ENCODE peak calls at places on chromosomes 7 and 10, in nine cellular contexts. C is A549, Y is NB4, Q is spleen, B is right lobe of liver, A is stomach, P is tibial nerve, S is GM12891, Z is gastrocnemius medialis. D is an unnamed sample.

GRCh38 chr7:43244232-43244631 is 131.8 kb downstream of the HECW1 start:
- DNase-seq in C (no peak), Y (no peak), Q (no peak), B (no peak), A (no peak), P (no peak), S (no peak), Z (no peak), D (no peak)

GRCh38 chr7:151607464-151607867 is 87.8 kb upstream of the RHEB start:
- DNase-seq in C (no peak), Y (peak), Q (no peak), B (no peak), A (no peak), P (no peak), S (no peak), Z (no peak), D (no peak)

GRCh38 chr10:110175406-110175805 is 32.0 kb upstream of the MXI1 start:
- DNase-seq in C (no peak), Y (no peak), Q (no peak), B (no peak), A (peak), P (no peak), S (no peak), Z (no peak), D (peak)

GRCh38 chr7:3682028-3682712 is 381.1 kb downstream of the SDK1 start:
- DNase-seq in C (no peak), Y (no peak), Q (no peak), B (no peak), A (no peak), P (no peak), S (no peak), Z (no peak), D (no peak)

GRCh38 chr7:113367187-113367586 is 248.8 kb upstream of the SMIM30 start:
- DNase-seq in C (no peak), Y (no peak), Q (no peak), B (no peak), A (no peak), P (no peak), S (no peak), Z (no peak), D (no peak)

GRCh38 chr7:90994601-90995000 is 269.6 kb upstream of the FZD1 start:
- DNase-seq in C (no peak), Y (peak), Q (no peak), B (no peak), A (no peak), P (no peak), S (no peak), Z (no peak), D (no peak)

GRCh38 chr7:35253182-35253679 is 669 bp downstream of the TBX20 start:
- DNase-seq in C (peak), Y (no peak), Q (no peak), B (no peak), A (no peak), P (no peak), S (no peak), Z (no peak), D (no peak)

GRCh38 chr10:13272164-13272571 is 27.7 kb downstream of the PHYH start:
- DNase-seq in C (no peak), Y (no peak), Q (no peak), B (peak), A (no peak), P (peak), S (no peak), Z (peak), D (no peak)

GRCh38 chr7:17302575-17303142 is 4.2 kb downstream of the AHR start:
- DNase-seq in C (no peak), Y (peak), Q (no peak), B (no peak), A (no peak), P (no peak), S (no peak), Z (no peak), D (peak)

GRCh38 chr7:116327751-116328150 is 117.4 kb downstream of the TES start:
- DNase-seq in C (no peak), Y (no peak), Q (no peak), B (no peak), A (no peak), P (no peak), S (no peak), Z (no peak), D (no peak)

GRCh38 chr7:88835147-88835728 is 39.7 kb upstream of the TEX47 start:
- DNase-seq in C (no peak), Y (peak), Q (no peak), B (no peak), A (no peak), P (peak), S (no peak), Z (no peak), D (peak)

GRCh38 chr10:101018600-101019439 is 12.1 kb downstream of the PDZD7 start:
- DNase-seq in C (peak), Y (peak), Q (peak), B (peak), A (peak), P (peak), S (peak), Z (peak), D (peak)

GRCh38 chr10:84783386-84783785 is 455.0 kb downstream of the CCSER2 start:
- DNase-seq in C (peak), Y (peak), Q (no peak), B (no peak), A (no peak), P (peak), S (peak), Z (no peak), D (peak)

GRCh38 chr10:91907914-91908357 is 1.4 kb downstream of the FGFBP3 start:
- DNase-seq in C (peak), Y (no peak), Q (no peak), B (no peak), A (no peak), P (no peak), S (no peak), Z (no peak), D (peak)

GRCh38 chr10:48780341-48780740 is 95.7 kb downstream of the WDFY4 start:
- DNase-seq in C (no peak), Y (no peak), Q (no peak), B (no peak), A (no peak), P (no peak), S (no peak), Z (no peak), D (no peak)

GRCh38 chr7:114415054-114415997 is 711 bp downstream of the FOXP2 start:
- DNase-seq in C (no peak), Y (no peak), Q (no peak), B (peak), A (no peak), P (no peak), S (no peak), Z (no peak), D (no peak)

GRCh38 chr10:78614267-78614666 is 454.5 kb upstream of the ZMIZ1 start:
- DNase-seq in C (no peak), Y (no peak), Q (no peak), B (no peak), A (no peak), P (no peak), S (no peak), Z (no peak), D (no peak)

GRCh38 chr7:22584179-22584578 is 84.2 kb upstream of the STEAP1B start:
- DNase-seq in C (no peak), Y (no peak), Q (no peak), B (no peak), A (no peak), P (no peak), S (no peak), Z (no peak), D (no peak)

GRCh38 chr10:70931168-70931805 is 42.9 kb upstream of the PCBD1 start:
- DNase-seq in C (no peak), Y (no peak), Q (no peak), B (no peak), A (no peak), P (no peak), S (no peak), Z (no peak), D (no peak)

GRCh38 chr10:6618340-6618739 is 38.3 kb upstream of the PRKCQ start:
- DNase-seq in C (no peak), Y (no peak), Q (no peak), B (peak), A (no peak), P (no peak), S (no peak), Z (no peak), D (no peak)

GRCh38 chr7:3285652-3286051 is 15.4 kb upstream of the SDK1 start:
- DNase-seq in C (no peak), Y (no peak), Q (no peak), B (no peak), A (no peak), P (no peak), S (no peak), Z (no peak), D (no peak)

GRCh38 chr10:51879238-51879637 is 179.8 kb upstream of the CSTF2T start:
- DNase-seq in C (no peak), Y (peak), Q (no peak), B (no peak), A (no peak), P (no peak), S (no peak), Z (peak), D (no peak)

GRCh38 chr7:32026076-32026425 is 44.2 kb downstream of the PDE1C start:
- DNase-seq in C (no peak), Y (no peak), Q (no peak), B (no peak), A (no peak), P (no peak), S (no peak), Z (no peak), D (no peak)

GRCh38 chr7:92504563-92504962 is 23.8 kb downstream of the PEX1 start:
- DNase-seq in C (no peak), Y (no peak), Q (no peak), B (no peak), A (no peak), P (no peak), S (no peak), Z (no peak), D (no peak)

GRCh38 chr7:98528079-98528478 is 89.0 kb upstream of the NPTX2 start:
- DNase-seq in C (no peak), Y (no peak), Q (peak), B (no peak), A (no peak), P (no peak), S (no peak), Z (no peak), D (no peak)

DNA sequence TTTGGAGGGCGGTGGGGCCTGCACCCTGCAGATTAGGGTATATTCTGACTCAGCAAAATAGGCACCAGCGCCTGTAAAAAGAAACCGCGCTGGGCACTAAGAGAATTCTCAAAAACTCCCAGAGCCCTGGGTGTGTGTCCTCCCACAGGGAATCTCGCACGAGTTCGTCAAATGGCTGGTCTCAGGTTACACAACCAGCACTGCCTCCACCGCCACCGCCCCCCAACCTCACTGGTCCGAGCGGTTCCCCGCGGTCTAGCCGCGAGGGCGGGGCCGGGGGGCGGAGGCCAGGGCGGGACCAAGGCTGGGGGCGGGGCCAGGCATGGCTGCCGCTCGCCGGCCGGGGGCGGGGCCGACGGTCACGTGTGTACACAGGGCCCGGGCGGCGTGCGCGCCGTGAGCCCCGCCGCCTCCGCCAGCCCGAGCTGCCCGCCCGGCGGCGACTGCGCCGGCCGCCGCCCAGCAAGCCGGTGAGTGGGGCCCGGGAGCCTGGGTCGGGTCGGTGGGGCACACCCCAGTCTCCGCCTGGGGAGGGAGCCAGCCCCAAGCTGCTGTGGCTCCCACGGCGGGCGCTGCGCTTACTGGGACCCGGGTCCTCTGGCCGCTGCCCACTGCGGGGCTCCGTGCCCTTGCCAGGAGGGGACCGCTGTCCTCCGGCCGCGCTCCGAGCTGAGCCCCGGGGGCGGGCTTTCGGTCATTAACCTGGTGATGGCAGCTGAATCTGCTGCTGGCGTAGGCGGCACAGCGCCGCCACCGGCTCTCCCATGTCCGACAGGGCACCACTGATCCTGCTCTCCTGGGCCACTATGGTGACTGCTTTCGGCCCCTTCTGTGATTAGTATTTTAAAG is at the start of gene GPR146:
- DNase-seq in C (peak), Y (peak), Q (peak), B (peak), A (peak), P (peak), S (peak), Z (peak), D (peak)
- TF ChIP-seq POLR2A in C (no peak), Y (peak), Q (no peak), B (peak), A (peak), P (peak), S (no peak), Z (peak), D (peak)

GRCh38 chr10:133307776-133308430 is 769 bp downstream of the TUBGCP2 start:
- DNase-seq in C (peak), Y (peak), Q (peak), B (peak), A (peak), P (peak), S (no peak), Z (peak), D (peak)

GRCh38 chr10:133309720-133310398 is 1.1 kb downstream of the ZNF511 start:
- DNase-seq in C (no peak), Y (no peak), Q (peak), B (peak), A (peak), P (no peak), S (no peak), Z (no peak), D (no peak)

GRCh38 chr10:133306941-133307379 is 1.7 kb downstream of the TUBGCP2 start:
- DNase-seq in C (no peak), Y (no peak), Q (peak), B (no peak), A (no peak), P (no peak), S (no peak), Z (no peak), D (peak)

GRCh38 chr10:133309111-133309719 is 501 bp downstream of the ZNF511 start:
- DNase-seq in C (peak), Y (peak), Q (peak), B (peak), A (peak), P (peak), S (peak), Z (peak), D (peak)

DNA sequence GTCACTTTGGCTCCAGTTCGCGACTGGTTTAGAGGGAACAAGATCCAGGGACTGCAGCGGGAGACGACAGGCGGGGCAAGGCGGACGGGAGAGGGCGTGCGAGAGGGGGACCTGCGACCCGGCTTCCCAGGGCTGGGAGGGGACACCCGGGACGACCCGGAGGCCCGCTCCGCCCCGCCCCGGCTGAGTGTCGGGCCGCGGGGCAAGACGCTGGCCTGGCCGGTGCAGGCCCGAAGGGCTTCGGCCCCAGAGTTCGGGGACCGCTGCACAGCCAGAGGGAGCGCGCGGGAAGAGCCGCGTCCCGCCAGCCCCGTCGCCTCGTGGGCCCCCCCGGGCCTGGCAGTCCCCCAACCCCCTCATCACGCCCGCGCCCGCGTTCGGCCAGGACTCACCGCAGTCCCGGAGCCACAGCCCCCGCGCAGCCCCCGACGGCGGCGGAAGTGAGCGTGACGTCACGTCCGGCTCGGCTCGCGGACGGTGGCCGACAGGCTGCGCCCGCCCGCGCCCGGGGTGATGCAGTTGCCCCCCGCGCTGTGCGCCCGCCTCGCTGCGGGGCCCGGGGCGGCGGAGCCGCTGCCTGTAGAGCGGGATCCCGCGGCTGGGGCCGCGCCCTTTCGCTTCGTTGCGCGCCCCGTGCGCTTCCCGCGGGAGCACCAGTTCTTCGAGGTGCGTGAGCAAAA is at the start of the genes TUBGCP2 and ZNF511:
- DNase-seq in C (peak), Y (peak), Q (peak), B (peak), A (peak), P (peak), S (peak), Z (peak), D (peak)
- TF ChIP-seq POLR2A in C (peak), Y (peak), Q (no peak), B (peak), A (no peak), P (peak), S (peak), Z (peak), D (peak)

DNA sequence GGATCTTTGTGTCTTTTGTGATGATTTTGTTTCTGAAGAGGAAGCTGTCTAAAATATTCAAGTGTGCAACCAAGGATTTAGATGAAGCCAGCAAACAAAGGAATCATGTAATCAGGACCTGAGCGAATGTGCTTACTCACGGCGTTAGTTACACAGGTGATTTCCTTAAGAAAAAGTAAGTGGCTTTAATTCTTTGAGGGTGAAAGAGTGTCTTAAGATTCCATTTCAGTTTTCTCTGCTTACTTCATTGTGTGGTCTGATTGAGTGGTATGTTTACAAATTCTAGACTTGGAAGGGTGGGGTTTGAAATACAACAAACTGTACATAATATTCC is 257.1 kb downstream of the ARHGAP21 start:
- DNase-seq in C (no peak), Y (no peak), Q (no peak), B (no peak), A (no peak), P (no peak), S (no peak), Z (no peak), D (no peak)
- TF ChIP-seq POLR2A in C (no peak), Y (no peak), Q (no peak), B (no peak), A (no peak), P (no peak), S (no peak), Z (no peak), D (no peak)

GRCh38 chr7:106865130-106866115 is at the start of gene PIK3CG:
- DNase-seq in C (no peak), Y (peak), Q (no peak), B (no peak), A (no peak), P (no peak), S (peak), Z (no peak), D (peak)
- TF ChIP-seq POLR2A in C (no peak), Y (peak), Q (peak), B (peak), A (no peak), P (no peak), S (peak), Z (no peak), D (peak)

DNA sequence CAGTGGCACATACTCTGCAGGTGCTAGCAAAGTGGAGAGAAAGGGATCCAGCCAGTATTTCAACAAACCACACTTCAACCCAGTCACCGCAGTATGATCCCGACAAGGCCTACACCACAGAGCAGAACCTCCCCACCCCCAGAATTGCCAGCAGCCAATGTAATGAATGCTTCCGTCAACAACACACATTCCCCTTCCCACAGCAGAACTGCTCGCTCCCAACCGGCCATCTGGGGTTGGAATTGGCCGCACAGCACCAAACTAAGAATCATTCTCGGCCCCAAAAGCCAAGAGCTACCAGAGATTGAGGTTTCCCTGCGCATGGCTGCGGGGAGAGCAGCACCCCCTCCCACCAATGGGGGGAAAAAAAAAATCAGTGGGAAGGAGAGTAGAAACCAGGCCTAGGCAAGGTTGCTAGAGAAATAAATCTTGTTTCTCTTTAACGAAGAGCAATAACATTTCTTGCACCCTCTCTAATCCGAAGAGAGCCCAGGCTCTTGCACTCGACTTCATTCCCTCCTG is 1.1 kb downstream of the WASL start:
- DNase-seq in C (peak), Y (peak), Q (peak), B (peak), A (peak), P (peak), S (peak), Z (peak), D (peak)
- TF ChIP-seq POLR2A in C (no peak), Y (no peak), Q (no peak), B (peak), A (no peak), P (peak), S (no peak), Z (peak), D (no peak)

DNA sequence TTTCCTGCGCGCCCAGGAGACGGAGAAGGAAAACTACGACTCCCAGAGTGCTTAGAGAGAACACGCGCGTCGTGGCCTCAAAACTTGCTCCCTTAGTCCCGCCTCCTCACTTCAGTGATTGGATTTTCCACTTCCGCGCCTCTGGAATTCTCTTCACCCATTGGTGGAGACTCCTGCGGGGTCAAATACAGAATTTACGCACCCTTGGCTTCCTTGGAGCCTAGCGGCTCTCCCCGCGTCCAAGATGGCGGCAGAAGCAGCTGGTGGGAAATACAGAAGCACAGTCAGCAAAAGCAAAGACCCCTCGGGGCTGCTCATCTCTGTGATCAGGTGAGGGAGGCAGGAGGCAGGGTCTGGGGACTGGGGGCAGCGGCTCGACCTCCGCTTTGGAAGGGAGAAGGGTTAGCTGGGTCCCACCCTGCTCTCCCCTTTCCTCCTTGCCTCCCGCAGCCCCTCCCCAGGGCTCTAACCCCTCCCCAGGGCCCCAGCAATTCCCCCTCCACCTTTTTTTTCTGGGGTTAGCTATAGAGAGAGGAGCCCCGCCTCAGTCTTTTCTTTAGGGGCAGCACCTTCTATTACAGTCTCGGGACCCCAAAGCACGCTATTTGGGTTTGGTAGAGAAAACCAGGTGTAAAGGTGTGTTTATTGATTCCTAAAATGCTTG is at the start of gene EXOC4:
- DNase-seq in C (peak), Y (peak), Q (peak), B (peak), A (peak), P (peak), S (peak), Z (peak), D (peak)
- TF ChIP-seq POLR2A in C (peak), Y (peak), Q (no peak), B (no peak), A (no peak), P (peak), S (peak), Z (peak), D (peak)

D was measured in erythroblast.